ENCODE peak calls at places on chromosomes 2 and 18, in six cellular contexts. One of them, this sample, is unnamed. For H3K36me3, the result is how much of the 10 kb centered on the place peaks cover.

GRCh38 chr2:152505495-152505906 is 170.5 kb downstream of the FMNL2 start:
- DNase-seq in brain microvascular endothelial cell: peak
- DNase-seq in astrocyte: peak
- DNase-seq in H7: no peak
- DNase-seq in trophoblast cell: peak
- DNase-seq in fibroblast of lung: peak
- DNase-seq in this sample: peak

GRCh38 chr2:78999410-78999809 is 26.1 kb upstream of the REG3G start:
- DNase-seq in astrocyte: no peak
- DNase-seq in H7: no peak
- DNase-seq in fibroblast of lung: no peak
- DNase-seq in trophoblast cell: no peak
- DNase-seq in brain microvascular endothelial cell: no peak
- DNase-seq in this sample: no peak

GRCh38 chr18:23799540-23799939 is 110.3 kb downstream of the LAMA3 start:
- DNase-seq in trophoblast cell: no peak
- DNase-seq in H7: no peak
- DNase-seq in brain microvascular endothelial cell: no peak
- DNase-seq in fibroblast of lung: no peak
- DNase-seq in astrocyte: no peak
- DNase-seq in this sample: no peak

GRCh38 chr2:229601396-229601795 is 113.0 kb downstream of the DNER start:
- DNase-seq in astrocyte: peak
- DNase-seq in H7: no peak
- DNase-seq in trophoblast cell: no peak
- DNase-seq in brain microvascular endothelial cell: no peak
- DNase-seq in fibroblast of lung: peak
- DNase-seq in this sample: no peak

GRCh38 chr2:196160101-196160500 is 11.3 kb downstream of the STK17B start:
- DNase-seq in H7: no peak
- DNase-seq in brain microvascular endothelial cell: peak
- DNase-seq in astrocyte: peak
- DNase-seq in trophoblast cell: peak
- DNase-seq in fibroblast of lung: peak
- DNase-seq in this sample: no peak

GRCh38 chr2:220300806-220301205 is 673.4 kb downstream of the SLC4A3 start:
- DNase-seq in brain microvascular endothelial cell: no peak
- DNase-seq in trophoblast cell: no peak
- DNase-seq in astrocyte: peak
- DNase-seq in fibroblast of lung: peak
- DNase-seq in H7: no peak
- DNase-seq in this sample: no peak

GRCh38 chr2:36367497-36368353 is 12.1 kb downstream of the CRIM1 start:
- DNase-seq in trophoblast cell: peak
- DNase-seq in brain microvascular endothelial cell: no peak
- DNase-seq in H7: no peak
- DNase-seq in fibroblast of lung: peak
- DNase-seq in astrocyte: no peak
- DNase-seq in this sample: no peak

GRCh38 chr2:208359632-208359986 is 47.0 kb upstream of the PTH2R start:
- DNase-seq in trophoblast cell: peak
- DNase-seq in H7: peak
- DNase-seq in fibroblast of lung: no peak
- DNase-seq in brain microvascular endothelial cell: no peak
- DNase-seq in astrocyte: no peak
- DNase-seq in this sample: no peak

GRCh38 chr2:147327636-147328035 is 517.2 kb upstream of the ACVR2A start:
- DNase-seq in trophoblast cell: no peak
- DNase-seq in brain microvascular endothelial cell: no peak
- DNase-seq in H7: no peak
- DNase-seq in astrocyte: no peak
- DNase-seq in fibroblast of lung: no peak
- DNase-seq in this sample: no peak

GRCh38 chr2:156385242-156385641 is 50.9 kb upstream of the GPD2 start:
- DNase-seq in astrocyte: no peak
- DNase-seq in trophoblast cell: no peak
- DNase-seq in H7: no peak
- DNase-seq in fibroblast of lung: no peak
- DNase-seq in brain microvascular endothelial cell: no peak
- DNase-seq in this sample: no peak

GRCh38 chr18:29501952-29502351 is 1325.0 kb upstream of the CDH2 start:
- DNase-seq in fibroblast of lung: peak
- DNase-seq in brain microvascular endothelial cell: peak
- DNase-seq in trophoblast cell: no peak
- DNase-seq in H7: no peak
- DNase-seq in astrocyte: peak
- DNase-seq in this sample: no peak

GRCh38 chr2:156512451-156512850 is 76.3 kb downstream of the GPD2 start:
- DNase-seq in trophoblast cell: no peak
- DNase-seq in astrocyte: peak
- DNase-seq in brain microvascular endothelial cell: no peak
- DNase-seq in H7: no peak
- DNase-seq in fibroblast of lung: peak
- DNase-seq in this sample: no peak

GRCh38 chr2:182481676-182482075 is 54.8 kb upstream of the PDE1A start:
- DNase-seq in trophoblast cell: no peak
- DNase-seq in brain microvascular endothelial cell: no peak
- DNase-seq in fibroblast of lung: no peak
- DNase-seq in H7: no peak
- DNase-seq in astrocyte: no peak
- DNase-seq in this sample: no peak

GRCh38 chr2:182831097-182831496 is 35.3 kb downstream of the FRZB start:
- DNase-seq in fibroblast of lung: no peak
- DNase-seq in astrocyte: no peak
- DNase-seq in H7: no peak
- DNase-seq in trophoblast cell: no peak
- DNase-seq in brain microvascular endothelial cell: no peak
- DNase-seq in this sample: no peak

GRCh38 chr2:120921457-120921856 is 185.8 kb downstream of the GLI2 start:
- DNase-seq in fibroblast of lung: no peak
- DNase-seq in trophoblast cell: no peak
- DNase-seq in brain microvascular endothelial cell: no peak
- DNase-seq in astrocyte: no peak
- DNase-seq in H7: peak
- DNase-seq in this sample: no peak

GRCh38 chr2:128286905-128287779 is 31.5 kb downstream of the HS6ST1 start:
- DNase-seq in brain microvascular endothelial cell: no peak
- DNase-seq in fibroblast of lung: no peak
- DNase-seq in astrocyte: no peak
- DNase-seq in trophoblast cell: no peak
- DNase-seq in H7: no peak
- DNase-seq in this sample: no peak

GRCh38 chr18:28175047-28175929 is 1.6 kb downstream of the CDH2 start:
- DNase-seq in astrocyte: peak
- DNase-seq in brain microvascular endothelial cell: no peak
- DNase-seq in H7: peak
- DNase-seq in fibroblast of lung: peak
- DNase-seq in trophoblast cell: no peak
- DNase-seq in this sample: peak

GRCh38 chr2:44983836-44984604 is 25.2 kb downstream of the SIX2 start:
- DNase-seq in fibroblast of lung: no peak
- DNase-seq in trophoblast cell: no peak
- DNase-seq in brain microvascular endothelial cell: no peak
- DNase-seq in astrocyte: no peak
- DNase-seq in H7: no peak
- DNase-seq in this sample: no peak

GRCh38 chr18:8834837-8835236 is 129.5 kb downstream of the MTCL1 start:
- DNase-seq in H7: no peak
- DNase-seq in brain microvascular endothelial cell: no peak
- DNase-seq in astrocyte: no peak
- DNase-seq in fibroblast of lung: no peak
- DNase-seq in trophoblast cell: no peak
- DNase-seq in this sample: no peak

GRCh38 chr18:9814431-9814830 is 71.3 kb upstream of the TXNDC2 start:
- DNase-seq in trophoblast cell: no peak
- DNase-seq in brain microvascular endothelial cell: peak
- DNase-seq in fibroblast of lung: peak
- DNase-seq in astrocyte: peak
- DNase-seq in H7: no peak
- DNase-seq in this sample: no peak

GRCh38 chr2:143336719-143337210 is 207.5 kb downstream of the ARHGAP15 start:
- DNase-seq in trophoblast cell: no peak
- DNase-seq in astrocyte: no peak
- DNase-seq in fibroblast of lung: no peak
- DNase-seq in H7: no peak
- DNase-seq in brain microvascular endothelial cell: no peak
- DNase-seq in this sample: no peak

GRCh38 chr2:14388724-14389123 is 243.8 kb upstream of the LRATD1 start:
- DNase-seq in H7: no peak
- DNase-seq in astrocyte: no peak
- DNase-seq in fibroblast of lung: no peak
- DNase-seq in trophoblast cell: no peak
- DNase-seq in brain microvascular endothelial cell: no peak
- DNase-seq in this sample: no peak

GRCh38 chr2:218881744-218882462 is 1.3 kb downstream of the WNT10A start:
- DNase-seq in fibroblast of lung: no peak
- DNase-seq in astrocyte: no peak
- DNase-seq in H7: peak
- DNase-seq in trophoblast cell: no peak
- DNase-seq in brain microvascular endothelial cell: no peak
- DNase-seq in this sample: peak

GRCh38 chr18:50819027-50819726 is 639 bp downstream of the MRO start:
- DNase-seq in brain microvascular endothelial cell: no peak
- DNase-seq in H7: peak
- DNase-seq in fibroblast of lung: peak
- DNase-seq in astrocyte: peak
- DNase-seq in trophoblast cell: peak
- DNase-seq in this sample: no peak

GRCh38 chr2:71974846-71975245 is 172.8 kb downstream of the CYP26B1 start:
- DNase-seq in fibroblast of lung: peak
- DNase-seq in trophoblast cell: no peak
- DNase-seq in astrocyte: peak
- DNase-seq in H7: no peak
- DNase-seq in brain microvascular endothelial cell: no peak
- DNase-seq in this sample: no peak

GRCh38 chr2:241489733-241490443 is 18.5 kb downstream of the STK25 start:
- DNase-seq in trophoblast cell: no peak
- DNase-seq in fibroblast of lung: no peak
- DNase-seq in brain microvascular endothelial cell: no peak
- DNase-seq in H7: no peak
- DNase-seq in astrocyte: no peak
- DNase-seq in this sample: no peak

GRCh38 chr2:175457846-175458408 is 276.4 kb upstream of the ATP5MC3 start:
- DNase-seq in trophoblast cell: no peak
- DNase-seq in astrocyte: no peak
- DNase-seq in H7: no peak
- DNase-seq in brain microvascular endothelial cell: no peak
- DNase-seq in fibroblast of lung: no peak
- DNase-seq in this sample: no peak

GRCh38 chr18:36256094-36256493 is 41.4 kb upstream of the FHOD3 start:
- DNase-seq in brain microvascular endothelial cell: no peak
- DNase-seq in H7: no peak
- DNase-seq in fibroblast of lung: no peak
- DNase-seq in astrocyte: no peak
- DNase-seq in trophoblast cell: no peak
- DNase-seq in this sample: no peak
- H3K36me3 ChIP-seq in brain microvascular endothelial cell: under half
- H3K36me3 ChIP-seq in H7: under half
- H3K36me3 ChIP-seq in fibroblast of lung: under half
- H3K36me3 ChIP-seq in astrocyte: under half
- H3K36me3 ChIP-seq in trophoblast cell: under half
- H3K36me3 ChIP-seq in this sample: under half

GRCh38 chr2:7658486-7658885 is 741.3 kb downstream of the RNF144A start:
- DNase-seq in astrocyte: no peak
- DNase-seq in brain microvascular endothelial cell: no peak
- DNase-seq in trophoblast cell: no peak
- DNase-seq in fibroblast of lung: no peak
- DNase-seq in H7: no peak
- DNase-seq in this sample: no peak
- H3K36me3 ChIP-seq in astrocyte: under half
- H3K36me3 ChIP-seq in brain microvascular endothelial cell: under half
- H3K36me3 ChIP-seq in trophoblast cell: under half
- H3K36me3 ChIP-seq in fibroblast of lung: under half
- H3K36me3 ChIP-seq in H7: under half
- H3K36me3 ChIP-seq in this sample: under half

GRCh38 chr2:10794891-10795290 is 17.7 kb downstream of the PDIA6 start:
- DNase-seq in fibroblast of lung: no peak
- DNase-seq in brain microvascular endothelial cell: no peak
- DNase-seq in H7: no peak
- DNase-seq in trophoblast cell: no peak
- DNase-seq in astrocyte: no peak
- DNase-seq in this sample: no peak

GRCh38 chr2:10795508-10796046 is 17.0 kb downstream of the PDIA6 start:
- DNase-seq in brain microvascular endothelial cell: no peak
- DNase-seq in trophoblast cell: no peak
- DNase-seq in astrocyte: no peak
- DNase-seq in fibroblast of lung: no peak
- DNase-seq in H7: no peak
- DNase-seq in this sample: no peak

GRCh38 chr2:10800163-10800562 is 12.4 kb downstream of the PDIA6 start:
- DNase-seq in astrocyte: no peak
- DNase-seq in trophoblast cell: no peak
- DNase-seq in H7: no peak
- DNase-seq in brain microvascular endothelial cell: no peak
- DNase-seq in fibroblast of lung: no peak
- DNase-seq in this sample: no peak

GRCh38 chr2:10796703-10797102 is 15.9 kb downstream of the PDIA6 start:
- DNase-seq in H7: no peak
- DNase-seq in astrocyte: no peak
- DNase-seq in fibroblast of lung: no peak
- DNase-seq in trophoblast cell: no peak
- DNase-seq in brain microvascular endothelial cell: no peak
- DNase-seq in this sample: no peak

GRCh38 chr2:10798783-10799182 is 13.8 kb downstream of the PDIA6 start:
- DNase-seq in fibroblast of lung: no peak
- DNase-seq in trophoblast cell: no peak
- DNase-seq in brain microvascular endothelial cell: no peak
- DNase-seq in astrocyte: no peak
- DNase-seq in H7: peak
- DNase-seq in this sample: no peak
- H3K36me3 ChIP-seq in fibroblast of lung: under half
- H3K36me3 ChIP-seq in trophoblast cell: under half
- H3K36me3 ChIP-seq in brain microvascular endothelial cell: under half
- H3K36me3 ChIP-seq in astrocyte: half or more
- H3K36me3 ChIP-seq in H7: under half
- H3K36me3 ChIP-seq in this sample: under half

GRCh38 chr18:21085579-21086161 is 25.9 kb downstream of the ROCK1 start:
- DNase-seq in astrocyte: peak
- DNase-seq in H7: no peak
- DNase-seq in brain microvascular endothelial cell: no peak
- DNase-seq in fibroblast of lung: peak
- DNase-seq in trophoblast cell: no peak
- DNase-seq in this sample: no peak

GRCh38 chr18:21093133-21093532 is 18.5 kb downstream of the ROCK1 start:
- DNase-seq in astrocyte: no peak
- DNase-seq in H7: no peak
- DNase-seq in trophoblast cell: no peak
- DNase-seq in fibroblast of lung: no peak
- DNase-seq in brain microvascular endothelial cell: no peak
- DNase-seq in this sample: no peak

DNA sequence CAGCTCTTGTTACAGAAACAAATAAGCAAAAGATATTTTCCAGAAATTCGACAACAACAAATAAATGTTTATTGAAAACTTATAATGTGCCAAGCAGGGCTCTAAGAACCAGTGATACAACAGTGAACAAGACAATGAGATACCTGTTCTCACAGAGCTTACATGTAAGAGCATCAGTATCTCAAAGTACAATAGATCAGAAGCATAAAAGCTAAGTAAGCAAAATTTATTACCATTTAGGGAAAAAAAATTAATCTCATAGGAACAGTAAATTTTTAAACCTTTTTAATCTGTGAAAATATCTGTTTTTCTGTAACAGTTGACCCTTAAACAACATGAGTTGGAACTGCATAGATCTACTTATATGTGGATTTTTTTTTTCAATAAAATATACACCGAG is 20.9 kb downstream of the ROCK1 start:
- DNase-seq in H7: no peak
- DNase-seq in astrocyte: no peak
- DNase-seq in trophoblast cell: no peak
- DNase-seq in brain microvascular endothelial cell: no peak
- DNase-seq in fibroblast of lung: no peak
- DNase-seq in this sample: no peak
- H3K36me3 ChIP-seq in H7: under half
- H3K36me3 ChIP-seq in astrocyte: under half
- H3K36me3 ChIP-seq in trophoblast cell: under half
- H3K36me3 ChIP-seq in brain microvascular endothelial cell: under half
- H3K36me3 ChIP-seq in fibroblast of lung: under half
- H3K36me3 ChIP-seq in this sample: under half